ENCODE peak calls at places on chromosomes 5 and 9, in six cellular contexts. F is endothelial cell of umbilical vein; H is tibial nerve; S is stimulated activated naive CD8-positive, alpha-beta T cell treated with anti-CD3 and anti-CD28 coated beads, Interleukin-15, Interleukin-2, amounts not matched to agents 100 U/mL and 50 U/mL, for 24 hours; C is H54; U is lower lobe of right lung. V is an unnamed sample.

GRCh38 chr9:113255431-113255830 is 19.9 kb downstream of the CDC26 start:
- DNase-seq in C (no peak), U (peak), F (no peak), H (no peak), S (no peak), V (no peak)

GRCh38 chr5:44827681-44828080 is 18.9 kb downstream of the MRPS30 start:
- DNase-seq in U (no peak), S (no peak), H (no peak), C (no peak), F (no peak), V (no peak)

GRCh38 chr5:123865641-123866040 is 353.7 kb downstream of the CSNK1G3 start:
- DNase-seq in F (no peak), C (no peak), S (no peak), H (no peak), U (no peak), V (no peak)

GRCh38 chr9:112072721-112073553 is 102.2 kb downstream of the SUSD1 start:
- DNase-seq in S (no peak), U (no peak), H (no peak), C (no peak), F (no peak), V (no peak)

GRCh38 chr9:115115924-115116323 is 2.0 kb downstream of the TNC start:
- DNase-seq in F (no peak), U (no peak), H (no peak), S (no peak), C (peak), V (no peak)

GRCh38 chr5:149517461-149518122 is 33.6 kb downstream of the CSNK1A1 start:
- DNase-seq in H (no peak), F (peak), S (no peak), C (no peak), U (no peak), V (peak)

GRCh38 chr5:171667341-171668096 is 118.1 kb upstream of the SMIM23 start:
- DNase-seq in H (peak), F (peak), U (peak), C (no peak), S (no peak), V (peak)

GRCh38 chr5:174086751-174087150 is 41.2 kb downstream of the NSG2 start:
- DNase-seq in U (no peak), H (no peak), F (no peak), S (no peak), C (no peak), V (no peak)

GRCh38 chr5:36305571-36306326 is 4.0 kb upstream of the RANBP3L start:
- DNase-seq in U (peak), S (peak), H (peak), F (peak), C (peak), V (peak)

GRCh38 chr5:19125956-19126713 is 861.9 kb downstream of the CDH18 start:
- DNase-seq in H (no peak), S (no peak), U (no peak), F (no peak), C (no peak), V (no peak)

GRCh38 chr5:58946232-58946631 is 363.4 kb downstream of the RAB3C start:
- DNase-seq in C (no peak), H (no peak), S (no peak), F (no peak), U (no peak), V (no peak)

GRCh38 chr9:16145196-16145950 is 592.5 kb downstream of the CCDC171 start:
- DNase-seq in U (no peak), C (no peak), S (no peak), F (no peak), H (no peak), V (no peak)

GRCh38 chr9:35829084-35829763 is at the start of gene TMEM8B:
- DNase-seq in S (peak), C (peak), U (peak), H (peak), F (peak), V (peak)

GRCh38 chr9:77750981-77751340 is 102.8 kb upstream of the GNA14 start:
- DNase-seq in H (no peak), U (no peak), C (no peak), S (no peak), F (peak), V (no peak)

GRCh38 chr5:72138943-72139467 is 31.7 kb downstream of the MAP1B start:
- DNase-seq in H (no peak), U (no peak), S (peak), F (no peak), C (peak), V (peak)

GRCh38 chr5:23507278-23507685 is at the start of gene PRDM9:
- DNase-seq in C (no peak), F (no peak), H (peak), U (peak), S (no peak), V (no peak)

GRCh38 chr5:74630387-74631087 is 10.0 kb downstream of the ENC1 start:
- DNase-seq in H (no peak), F (peak), U (no peak), S (no peak), C (peak), V (peak)

GRCh38 chr9:95980262-95981125 is 105.0 kb downstream of the ERCC6L2 start:
- DNase-seq in U (no peak), C (no peak), S (no peak), F (no peak), H (no peak), V (no peak)

GRCh38 chr9:76613980-76614379 is 150.3 kb upstream of the PCA3 start:
- DNase-seq in H (no peak), F (no peak), C (no peak), S (no peak), U (no peak), V (no peak)

GRCh38 chr5:72308853-72309191 is 11.2 kb downstream of the MRPS27 start:
- DNase-seq in S (no peak), H (no peak), F (no peak), U (no peak), C (no peak), V (no peak)

GRCh38 chr9:93126825-93127368 is 7.2 kb downstream of the NINJ1 start:
- DNase-seq in F (peak), S (peak), H (no peak), U (peak), C (no peak), V (peak)

GRCh38 chr9:128628471-128629048 is 28.1 kb downstream of the DYNC2I2 start:
- DNase-seq in U (peak), H (peak), F (no peak), S (no peak), C (peak), V (no peak)

GRCh38 chr9:133715866-133716563 is 22.1 kb downstream of the SARDH start:
- DNase-seq in F (no peak), H (no peak), U (no peak), S (peak), C (no peak), V (no peak)

GRCh38 chr9:112755059-112755458 is 4.5 kb downstream of the SNX30 start:
- DNase-seq in F (no peak), C (no peak), H (no peak), U (no peak), S (no peak), V (no peak)

GRCh38 chr9:95841377-95841776 is 34.1 kb upstream of the ERCC6L2 start:
- DNase-seq in H (no peak), U (no peak), S (no peak), F (no peak), C (no peak), V (no peak)

GRCh38 chr5:112555691-112556090 is 136.6 kb upstream of the EPB41L4A start:
- DNase-seq in S (no peak), H (no peak), C (no peak), F (no peak), U (no peak), V (no peak)

GRCh38 chr5:3590967-3591900 is 4.4 kb upstream of the IRX1 start:
- DNase-seq in H (no peak), S (no peak), F (no peak), C (no peak), U (no peak), V (no peak)

GRCh38 chr9:125904155-125904841 is 157.1 kb downstream of the PBX3 start:
- DNase-seq in F (peak), H (no peak), U (no peak), C (no peak), S (no peak), V (peak)

GRCh38 chr9:19769213-19769612 is 19.6 kb downstream of the SLC24A2 start:
- DNase-seq in U (no peak), F (no peak), S (no peak), H (no peak), C (no peak), V (no peak)

V was measured in dermis blood vessel endothelial cell.